ENCODE peak calls at places on chromosomes 1 and 21, in four cellular contexts. W, I, M and R are unnamed samples.

GRCh38 chr1:205356424-205357151 is at the start of gene KLHDC8A:
- DNase-seq in W (no peak), I (no peak), M (no peak), R (no peak)

GRCh38 chr1:173002891-173003582 is 47.7 kb downstream of the TNFSF18 start:
- DNase-seq in W (no peak), I (peak; percentile 80), M (no peak), R (no peak)

GRCh38 chr1:20233866-20234265 is 47.5 kb upstream of the PLA2G2C start:
- DNase-seq in W (no peak), I (no peak), M (no peak), R (no peak)

GRCh38 chr1:96409087-96409486 is 312.5 kb upstream of the PTBP2 start:
- DNase-seq in W (no peak), I (no peak), M (no peak), R (no peak)

GRCh38 chr21:35720065-35720810 is 340.1 kb downstream of the SETD4 start:
- DNase-seq in W (no peak), I (no peak), M (peak; percentile 76), R (no peak)

GRCh38 chr1:109807822-109808680 is 44.3 kb upstream of the EPS8L3 start:
- DNase-seq in W (no peak), I (peak; percentile 59), M (no peak), R (no peak)

GRCh38 chr1:983736-984475 is 2.0 kb upstream of the PERM1 start:
- DNase-seq in W (no peak), I (no peak), M (no peak), R (no peak)

GRCh38 chr1:228867093-228867950 is 132.0 kb downstream of the RHOU start:
- DNase-seq in W (no peak), I (peak; percentile 25), M (no peak), R (no peak)

GRCh38 chr21:42403611-42404231 is at the start of gene UBASH3A:
- DNase-seq in W (no peak), I (no peak), M (no peak), R (no peak)

GRCh38 chr1:59564192-59564891 is 250.4 kb upstream of the HOOK1 start:
- DNase-seq in W (no peak), I (no peak), M (no peak), R (no peak)

GRCh38 chr1:15201849-15202551 is 45.0 kb upstream of the FHAD1 start:
- DNase-seq in W (no peak), I (no peak), M (no peak), R (no peak)

GRCh38 chr1:51697160-51697559 is 80.3 kb downstream of the OSBPL9 start:
- DNase-seq in W (no peak), I (no peak), M (no peak), R (no peak)

GRCh38 chr1:84117868-84118267 is 26.2 kb upstream of the PRKACB start:
- DNase-seq in W (no peak), I (peak; percentile 78), M (no peak), R (no peak)

GRCh38 chr1:9119745-9120144 is 9.2 kb downstream of the GPR157 start:
- DNase-seq in W (no peak), I (no peak), M (no peak), R (no peak)

GRCh38 chr1:203325418-203326091 is 20.2 kb downstream of the BTG2 start:
- DNase-seq in W (no peak), I (no peak), M (peak; percentile 55), R (no peak)

GRCh38 chr1:225911207-225912130 is 12.6 kb downstream of the PYCR2 start:
- DNase-seq in W (peak; percentile 65), I (peak; percentile 17), M (peak; percentile 69), R (no peak)

GRCh38 chr1:59107516-59107915 is 189.4 kb upstream of the FGGY start:
- DNase-seq in W (no peak), I (no peak), M (no peak), R (no peak)

GRCh38 chr1:116125761-116126160 is 14.6 kb downstream of the MAB21L3 start:
- DNase-seq in W (no peak), I (no peak), M (no peak), R (no peak)

GRCh38 chr1:112393634-112393976 is 2.4 kb upstream of the CTTNBP2NL start:
- DNase-seq in W (no peak), I (no peak), M (no peak), R (no peak)

GRCh38 chr1:6125366-6125765 is 54.8 kb downstream of the CHD5 start:
- DNase-seq in W (no peak), I (no peak), M (no peak), R (no peak)

GRCh38 chr1:111192643-111193519 is 7.6 kb downstream of the DENND2D start:
- DNase-seq in W (no peak), I (peak; percentile 21), M (no peak), R (no peak)

GRCh38 chr1:207282049-207282448 is 39.4 kb upstream of the CD55 start:
- DNase-seq in W (no peak), I (peak; percentile 53), M (no peak), R (no peak)

GRCh38 chr1:115705085-115706008 is 63.2 kb downstream of the CASQ2 start:
- DNase-seq in W (no peak), I (no peak), M (no peak), R (no peak)

GRCh38 chr1:234877761-234878160 is 250.9 kb downstream of the TOMM20 start:
- DNase-seq in W (no peak), I (no peak), M (no peak), R (no peak)

GRCh38 chr1:2194319-2194897 is at the start of gene FAAP20:
- DNase-seq in W (no peak), I (peak; percentile 54), M (peak; percentile 62), R (no peak)

GRCh38 chr1:105023719-105024118 is 1274.0 kb downstream of the AMY1C start:
- DNase-seq in W (no peak), I (no peak), M (no peak), R (no peak)

GRCh38 chr1:105027838-105028471 is 1278.3 kb downstream of the AMY1C start:
- DNase-seq in W (no peak), I (no peak), M (no peak), R (no peak)
- TF ChIP-seq CTCF in W (no peak), I (no peak), M (no peak), R (no peak)

GRCh38 chr1:164702664-164703063 is 143.7 kb downstream of the PBX1 start:
- DNase-seq in W (no peak), I (no peak), M (no peak), R (no peak)

GRCh38 chr1:164703415-164703814 is 144.4 kb downstream of the PBX1 start:
- DNase-seq in W (no peak), I (no peak), M (no peak), R (no peak)

GRCh38 chr1:164703971-164704411 is 145.0 kb downstream of the PBX1 start:
- DNase-seq in W (no peak), I (no peak), M (no peak), R (no peak)

GRCh38 chr1:164706596-164706995 is 147.6 kb downstream of the PBX1 start:
- DNase-seq in W (no peak), I (peak; percentile 28), M (no peak), R (no peak)

DNA sequence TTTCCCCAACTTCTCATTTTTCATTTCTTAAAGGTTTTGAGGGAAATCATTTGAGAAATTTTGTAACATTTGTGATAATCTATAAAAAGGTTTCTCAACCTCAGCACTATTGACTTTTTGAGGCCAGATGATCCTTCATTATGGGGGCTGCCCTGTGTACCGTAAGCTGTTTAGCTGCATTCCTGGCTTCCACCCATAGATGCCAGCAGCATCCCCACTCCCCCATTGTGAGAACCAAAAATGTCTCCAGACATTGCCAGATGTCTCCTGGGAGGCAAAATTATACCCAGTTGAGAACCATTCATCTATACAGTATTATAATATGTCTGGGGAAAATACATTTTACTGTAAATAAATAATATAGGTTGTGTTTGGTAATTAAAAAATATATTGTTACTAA is 146.0 kb downstream of the PBX1 start:
- DNase-seq in W (no peak), I (no peak), M (no peak), R (no peak)
- TF ChIP-seq CTCF in W (no peak), I (peak; percentile 2), M (peak; percentile 23), R (no peak)

GRCh38 chr1:29181413-29182225 is at the start of gene SRSF4:
- DNase-seq in W (peak; percentile 98), I (peak; percentile 98), M (peak; percentile 98), R (peak; percentile 98)
- TF ChIP-seq CTCF in W (peak; percentile 66), I (peak; percentile 82), M (peak; percentile 61), R (peak; percentile 54)

DNA sequence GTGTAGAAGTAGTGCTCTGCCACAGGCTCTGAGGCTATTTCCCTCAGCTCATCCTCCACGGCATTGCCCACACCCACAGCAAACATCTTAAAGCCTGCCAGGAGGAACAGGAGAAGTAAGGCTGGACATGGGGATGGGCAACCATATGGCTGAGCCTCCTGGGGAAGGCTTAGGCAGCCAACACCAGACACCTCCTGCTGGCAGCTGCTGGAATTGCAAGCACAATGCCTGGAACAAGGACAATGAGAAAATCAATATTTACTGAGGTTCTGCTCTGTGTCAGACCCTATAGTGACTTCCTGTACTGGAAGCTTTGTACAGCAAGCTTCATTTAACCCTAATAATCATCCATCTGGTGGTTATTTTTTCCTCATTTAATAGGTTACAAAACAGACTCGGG is 8.2 kb downstream of the MATN1 start:
- DNase-seq in W (no peak), I (no peak), M (no peak), R (no peak)
- TF ChIP-seq CTCF in W (peak; percentile 79), I (peak; percentile 30), M (peak; percentile 61), R (no peak)

GRCh38 chr1:241738284-241738683 is 86.2 kb downstream of the WDR64 start:
- DNase-seq in W (no peak), I (no peak), M (no peak), R (no peak)

GRCh38 chr1:241733899-241734298 is 81.8 kb downstream of the WDR64 start:
- DNase-seq in W (no peak), I (no peak), M (no peak), R (no peak)

GRCh38 chr1:241738710-241739109 is 86.6 kb downstream of the WDR64 start:
- DNase-seq in W (no peak), I (no peak), M (no peak), R (no peak)

GRCh38 chr1:241734533-241734932 is 82.5 kb downstream of the WDR64 start:
- DNase-seq in W (no peak), I (no peak), M (no peak), R (no peak)

DNA sequence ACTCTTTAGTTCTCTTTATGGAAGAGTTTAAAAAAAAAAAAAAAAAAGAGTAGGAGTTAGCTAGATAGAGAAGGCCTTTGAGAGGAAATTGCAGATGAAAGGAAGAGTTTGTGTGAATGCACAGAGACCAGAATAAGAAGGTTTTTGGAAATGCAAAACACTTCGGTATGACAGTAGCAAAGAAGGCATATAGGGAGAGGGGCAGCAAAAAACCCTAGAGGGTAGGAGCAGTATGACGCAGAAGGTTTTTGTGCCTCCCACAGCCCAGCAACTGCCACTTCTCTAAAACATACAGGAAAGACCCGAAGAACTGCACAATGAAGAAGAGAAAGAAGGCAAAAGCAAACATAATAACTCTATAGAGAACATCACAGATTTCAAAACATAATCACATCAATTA is 84.3 kb downstream of the WDR64 start:
- DNase-seq in W (no peak), I (no peak), M (no peak), R (no peak)
- TF ChIP-seq CTCF in W (no peak), I (no peak), M (no peak), R (no peak)

DNA sequence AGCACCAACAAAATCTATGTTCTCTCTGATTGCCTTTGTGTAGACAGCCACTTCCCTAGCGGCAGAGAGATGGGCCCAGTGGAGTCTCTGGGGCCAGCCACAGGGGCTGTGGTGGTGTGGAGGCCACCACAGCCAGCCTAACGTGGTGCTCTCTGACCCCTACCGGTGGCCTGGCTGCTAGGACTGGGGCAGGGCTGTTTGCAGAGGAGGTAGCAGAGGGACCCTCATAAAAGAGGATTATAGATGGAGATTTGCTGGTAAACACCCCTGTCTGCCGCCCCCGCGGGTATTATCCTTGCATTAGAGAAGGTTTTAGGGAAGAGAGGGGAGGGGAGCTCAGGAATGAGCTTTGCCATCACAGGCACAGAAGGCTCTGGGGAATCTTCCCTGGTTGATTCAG is 310.3 kb upstream of the VAMP3 start:
- DNase-seq in W (no peak), I (no peak), M (no peak), R (no peak)
- TF ChIP-seq CTCF in W (no peak), I (no peak), M (no peak), R (no peak)